ENCODE peak calls at places on chromosome 16, in five cellular contexts. One of them, this sample, is unnamed.
A peak's percentile ranks its signal among the peaks of the same experiment; 100 is the strongest.

GRCh38 chr16:12321363-12321762 is 344.8 kb downstream of the SNX29 start:
- DNase-seq in psoas muscle: no peak
- DNase-seq in tibial artery: no peak
- DNase-seq in H1: no peak
- DNase-seq in HFFc6: no peak
- DNase-seq in this sample: no peak

GRCh38 chr16:85781685-85782370 is 17.5 kb downstream of the EMC8 start:
- DNase-seq in tibial artery: no peak
- DNase-seq in HFFc6: no peak
- DNase-seq in psoas muscle: peak; percentile 79
- DNase-seq in H1: no peak
- DNase-seq in this sample: peak; percentile 65

GRCh38 chr16:84739349-84740124 is 39.7 kb downstream of the USP10 start:
- DNase-seq in H1: no peak
- DNase-seq in HFFc6: peak; percentile 97
- DNase-seq in psoas muscle: no peak
- DNase-seq in tibial artery: no peak
- DNase-seq in this sample: no peak

GRCh38 chr16:67145746-67146145 is 5.1 kb downstream of the B3GNT9 start:
- DNase-seq in tibial artery: no peak
- DNase-seq in psoas muscle: no peak
- DNase-seq in HFFc6: no peak
- DNase-seq in H1: no peak
- DNase-seq in this sample: peak; percentile 36

GRCh38 chr16:87132361-87133014 is 184.7 kb downstream of the C16orf95 start:
- DNase-seq in psoas muscle: no peak
- DNase-seq in HFFc6: peak; percentile 39
- DNase-seq in tibial artery: peak; percentile 56
- DNase-seq in H1: no peak
- DNase-seq in this sample: no peak

GRCh38 chr16:58409316-58409973 is 17.2 kb downstream of the GINS3 start:
- DNase-seq in psoas muscle: no peak
- DNase-seq in HFFc6: peak; percentile 28
- DNase-seq in tibial artery: peak; percentile 48
- DNase-seq in H1: no peak
- DNase-seq in this sample: peak; percentile 60

GRCh38 chr16:88531931-88532433 is 38.2 kb upstream of the ZC3H18 start:
- DNase-seq in tibial artery: no peak
- DNase-seq in psoas muscle: peak; percentile 48
- DNase-seq in H1: no peak
- DNase-seq in HFFc6: no peak
- DNase-seq in this sample: no peak

GRCh38 chr16:50268352-50268751 is 2.0 kb downstream of the ADCY7 start:
- DNase-seq in psoas muscle: peak; percentile 34
- DNase-seq in tibial artery: no peak
- DNase-seq in H1: no peak
- DNase-seq in HFFc6: no peak
- DNase-seq in this sample: peak; percentile 30

GRCh38 chr16:58459344-58460218 is 40.4 kb upstream of the NDRG4 start:
- DNase-seq in HFFc6: peak; percentile 63
- DNase-seq in H1: no peak
- DNase-seq in psoas muscle: no peak
- DNase-seq in tibial artery: no peak
- DNase-seq in this sample: no peak

GRCh38 chr16:88456356-88457292 is 3.5 kb downstream of the ZFPM1 start:
- DNase-seq in H1: no peak
- DNase-seq in tibial artery: no peak
- DNase-seq in psoas muscle: no peak
- DNase-seq in HFFc6: no peak
- DNase-seq in this sample: no peak

GRCh38 chr16:50255538-50255937 is 10.8 kb upstream of the ADCY7 start:
- DNase-seq in H1: no peak
- DNase-seq in HFFc6: no peak
- DNase-seq in psoas muscle: no peak
- DNase-seq in tibial artery: no peak
- DNase-seq in this sample: no peak

GRCh38 chr16:81461243-81461642 is 16.6 kb downstream of the CMIP start:
- DNase-seq in psoas muscle: no peak
- DNase-seq in H1: no peak
- DNase-seq in HFFc6: no peak
- DNase-seq in tibial artery: no peak
- DNase-seq in this sample: no peak

GRCh38 chr16:11599579-11599978 is 12.9 kb upstream of the LITAF start:
- DNase-seq in tibial artery: no peak
- DNase-seq in HFFc6: no peak
- DNase-seq in psoas muscle: no peak
- DNase-seq in H1: no peak
- DNase-seq in this sample: no peak

GRCh38 chr16:31869511-31870201 is 4.0 kb upstream of the ZNF267 start:
- DNase-seq in H1: no peak
- DNase-seq in psoas muscle: no peak
- DNase-seq in tibial artery: peak; percentile 74
- DNase-seq in HFFc6: peak; percentile 94
- DNase-seq in this sample: no peak

GRCh38 chr16:3131755-3132377 is 3.0 kb upstream of the ZNF213 start:
- DNase-seq in HFFc6: peak; percentile 23
- DNase-seq in H1: no peak
- DNase-seq in tibial artery: no peak
- DNase-seq in psoas muscle: no peak
- DNase-seq in this sample: no peak

GRCh38 chr16:46558018-46558417 is 63.2 kb downstream of the SHCBP1 start:
- DNase-seq in psoas muscle: no peak
- DNase-seq in HFFc6: no peak
- DNase-seq in H1: no peak
- DNase-seq in tibial artery: no peak
- DNase-seq in this sample: no peak

GRCh38 chr16:31200821-31201510 is 1.6 kb downstream of the PYCARD start:
- DNase-seq in H1: no peak
- DNase-seq in psoas muscle: no peak
- DNase-seq in tibial artery: no peak
- DNase-seq in HFFc6: peak; percentile 39
- DNase-seq in this sample: peak; percentile 68

GRCh38 chr16:66167564-66168291 is 198.8 kb upstream of the CDH5 start:
- DNase-seq in psoas muscle: no peak
- DNase-seq in tibial artery: no peak
- DNase-seq in HFFc6: no peak
- DNase-seq in H1: no peak
- DNase-seq in this sample: no peak

GRCh38 chr16:70740919-70741778 is 55.3 kb upstream of the MTSS2 start:
- DNase-seq in tibial artery: no peak
- DNase-seq in HFFc6: peak; percentile 69
- DNase-seq in H1: no peak
- DNase-seq in psoas muscle: no peak
- DNase-seq in this sample: no peak

GRCh38 chr16:88686062-88686438 is 257 bp downstream of the SNAI3 start:
- DNase-seq in HFFc6: no peak
- DNase-seq in psoas muscle: no peak
- DNase-seq in H1: no peak
- DNase-seq in tibial artery: no peak
- DNase-seq in this sample: no peak

GRCh38 chr16:23836404-23837291 is 865 bp downstream of the PRKCB start:
- DNase-seq in H1: no peak
- DNase-seq in psoas muscle: peak; percentile 59
- DNase-seq in tibial artery: no peak
- DNase-seq in HFFc6: no peak
- DNase-seq in this sample: peak; percentile 59

GRCh38 chr16:57680842-57681241 is 12.7 kb downstream of the ADGRG3 start:
- DNase-seq in H1: no peak
- DNase-seq in tibial artery: no peak
- DNase-seq in psoas muscle: no peak
- DNase-seq in HFFc6: no peak
- DNase-seq in this sample: no peak

GRCh38 chr16:4682616-4683254 is 10.6 kb upstream of the NUDT16L1 start:
- DNase-seq in tibial artery: no peak
- DNase-seq in psoas muscle: peak; percentile 78
- DNase-seq in H1: peak; percentile 50
- DNase-seq in HFFc6: no peak
- DNase-seq in this sample: no peak

GRCh38 chr16:4373909-4374742 is 2.5 kb downstream of the VASN start:
- DNase-seq in H1: no peak
- DNase-seq in psoas muscle: peak; percentile 85
- DNase-seq in HFFc6: peak; percentile 98
- DNase-seq in tibial artery: peak; percentile 94
- DNase-seq in this sample: peak; percentile 90

GRCh38 chr16:10886739-10887269 is 9.8 kb downstream of the CIITA start:
- DNase-seq in HFFc6: no peak
- DNase-seq in psoas muscle: no peak
- DNase-seq in tibial artery: no peak
- DNase-seq in H1: no peak
- DNase-seq in this sample: peak; percentile 19

GRCh38 chr16:81107506-81107905 is 11.3 kb upstream of the GCSH start:
- DNase-seq in HFFc6: no peak
- DNase-seq in tibial artery: no peak
- DNase-seq in H1: no peak
- DNase-seq in psoas muscle: no peak
- DNase-seq in this sample: peak; percentile 48

GRCh38 chr16:23905027-23905426 is 69.2 kb downstream of the PRKCB start:
- DNase-seq in H1: peak; percentile 68
- DNase-seq in tibial artery: no peak
- DNase-seq in psoas muscle: no peak
- DNase-seq in HFFc6: peak; percentile 77
- DNase-seq in this sample: peak; percentile 87

GRCh38 chr16:21656795-21657768 is 4.7 kb upstream of the IGSF6 start:
- DNase-seq in H1: no peak
- DNase-seq in HFFc6: peak; percentile 49
- DNase-seq in psoas muscle: no peak
- DNase-seq in tibial artery: no peak
- DNase-seq in this sample: no peak

GRCh38 chr16:65268331-65268730 is 146.5 kb upstream of the CDH11 start:
- DNase-seq in tibial artery: no peak
- DNase-seq in psoas muscle: no peak
- DNase-seq in H1: no peak
- DNase-seq in HFFc6: peak; percentile 2
- DNase-seq in this sample: no peak

GRCh38 chr16:10787304-10787703 is 31.3 kb downstream of the TVP23A start:
- DNase-seq in tibial artery: no peak
- DNase-seq in H1: no peak
- DNase-seq in HFFc6: no peak
- DNase-seq in psoas muscle: no peak
- DNase-seq in this sample: no peak

GRCh38 chr16:74775255-74775654 is 635 bp upstream of the FA2H start:
- DNase-seq in psoas muscle: no peak
- DNase-seq in tibial artery: no peak
- DNase-seq in H1: no peak
- DNase-seq in HFFc6: no peak
- DNase-seq in this sample: no peak

GRCh38 chr16:71426069-71426879 is 15.6 kb downstream of the TLE7 start:
- DNase-seq in psoas muscle: no peak
- DNase-seq in H1: peak; percentile 94
- DNase-seq in tibial artery: no peak
- DNase-seq in HFFc6: peak; percentile 71
- DNase-seq in this sample: no peak

GRCh38 chr16:57600048-57600835 is 28.2 kb upstream of the ADGRG1 start:
- DNase-seq in tibial artery: no peak
- DNase-seq in psoas muscle: peak; percentile 72
- DNase-seq in HFFc6: no peak
- DNase-seq in H1: peak; percentile 59
- DNase-seq in this sample: no peak

This sample was measured in aorta.